ENCODE peak calls at places on chromosome 1, in five cellular contexts. G is AG08396; S is effector CD4-positive, alpha-beta T cell; O is stimulated activated CD8-positive, alpha-beta memory T cell treated with anti-CD3 and anti-CD28 coated beads, Interleukin-7, amount 100 ng/mL, for 1 hour; B is NAMALWA. U is an unnamed sample.

GRCh38 chr1:156577512-156577911 is 2.0 kb upstream of the TTC24 start:
- DNase-seq in G (no peak), S (no peak), O (no peak), B (no peak), U (no peak)

GRCh38 chr1:160669802-160670201 is 23.0 kb upstream of the SLAMF1 start:
- DNase-seq in G (no peak), S (no peak), O (no peak), B (no peak), U (no peak)

GRCh38 chr1:30572192-30572591 is 151.2 kb downstream of the MATN1 start:
- DNase-seq in G (no peak), S (no peak), O (no peak), B (no peak), U (peak)

GRCh38 chr1:22139066-22139594 is 3.8 kb downstream of the WNT4 start:
- DNase-seq in G (no peak), S (no peak), O (no peak), B (no peak), U (no peak)

GRCh38 chr1:54342306-54342705 is 63.9 kb downstream of the SSBP3 start:
- DNase-seq in G (no peak), S (no peak), O (no peak), B (no peak), U (no peak)

GRCh38 chr1:225816643-225817538 is 7.0 kb downstream of the EPHX1 start:
- DNase-seq in G (no peak), S (no peak), O (no peak), B (no peak), U (no peak)

GRCh38 chr1:226975259-226975908 is 35.3 kb downstream of the COQ8A start:
- DNase-seq in G (no peak), S (no peak), O (no peak), B (no peak), U (no peak)

GRCh38 chr1:226126824-226127591 is 59.5 kb downstream of the ACBD3 start:
- DNase-seq in G (no peak), S (no peak), O (no peak), B (no peak), U (no peak)

GRCh38 chr1:205610036-205610435 is 21.8 kb downstream of the ELK4 start:
- DNase-seq in G (peak), S (no peak), O (no peak), B (no peak), U (no peak)

GRCh38 chr1:41381691-41382530 is 20.7 kb downstream of the FOXO6 start:
- DNase-seq in G (peak), S (no peak), O (no peak), B (peak), U (no peak)

GRCh38 chr1:43545686-43546387 is 15.2 kb downstream of the PTPRF start:
- DNase-seq in G (peak), S (no peak), O (no peak), B (peak), U (peak)

GRCh38 chr1:212412374-212412773 is 2.3 kb downstream of the PACC1 start:
- DNase-seq in G (no peak), S (no peak), O (no peak), B (no peak), U (no peak)

GRCh38 chr1:206116191-206116872 is 856 bp downstream of the AVPR1B start:
- DNase-seq in G (no peak), S (no peak), O (no peak), B (no peak), U (no peak)

GRCh38 chr1:109730666-109731065 is 10.2 kb downstream of the GSTM3 start:
- DNase-seq in G (peak), S (no peak), O (no peak), B (no peak), U (no peak)

GRCh38 chr1:160098852-160099647 is 631 bp upstream of the IGSF8 start:
- DNase-seq in G (peak), S (peak), O (peak), B (peak), U (peak)

GRCh38 chr1:16019580-16020277 is 1.9 kb upstream of the HSPB7 start:
- DNase-seq in G (peak), S (no peak), O (no peak), B (no peak), U (peak)